ENCODE peak calls at places on chromosome 14, in ten cellular contexts. M, J, L, S, W, U, F, D, G and V are unnamed samples.
A peak's percentile ranks its signal among the peaks of the same experiment; 100 is the strongest.

GRCh38 chr14:104590240-104590965 is 10.8 kb downstream of the C14orf180 start:
- DNase-seq in M (no peak), J (no peak), L (no peak), S (no peak), W (no peak), U (no peak), F (no peak), D (no peak), G (no peak), V (no peak)

GRCh38 chr14:45364565-45364964 is 111.6 kb upstream of the MIS18BP1 start:
- DNase-seq in M (no peak), J (no peak), L (no peak), S (no peak), W (no peak), U (no peak), F (no peak), D (no peak), G (no peak), V (no peak)

GRCh38 chr14:32524609-32525391 is 195.7 kb downstream of the AKAP6 start:
- DNase-seq in M (no peak), J (peak; percentile 74), L (no peak), S (no peak), W (no peak), U (no peak), F (no peak), D (no peak), G (peak; percentile 15), V (no peak)

GRCh38 chr14:74326369-74327152 is 21.7 kb upstream of the VRTN start:
- DNase-seq in M (peak; percentile 66), J (no peak), L (no peak), S (no peak), W (no peak), U (no peak), F (no peak), D (peak; percentile 54), G (no peak), V (no peak)

GRCh38 chr14:85443001-85443400 is 86.9 kb upstream of the FLRT2 start:
- DNase-seq in M (no peak), J (peak; percentile 27), L (no peak), S (no peak), W (no peak), U (no peak), F (no peak), D (no peak), G (peak; percentile 62), V (no peak)

GRCh38 chr14:91332448-91333059 is 85.1 kb downstream of the CCDC88C start:
- DNase-seq in M (no peak), J (no peak), L (no peak), S (no peak), W (no peak), U (no peak), F (no peak), D (no peak), G (no peak), V (no peak)

GRCh38 chr14:22607291-22607690 is 9.2 kb downstream of the ABHD4 start:
- DNase-seq in M (no peak), J (no peak), L (no peak), S (no peak), W (no peak), U (no peak), F (no peak), D (no peak), G (no peak), V (no peak)

GRCh38 chr14:57189070-57189469 is 79.6 kb downstream of the EXOC5 start:
- DNase-seq in M (no peak), J (peak; percentile 25), L (no peak), S (no peak), W (no peak), U (no peak), F (no peak), D (no peak), G (no peak), V (no peak)

GRCh38 chr14:76977793-76978730 is 50.4 kb downstream of the IRF2BPL start:
- DNase-seq in M (no peak), J (peak; percentile 69), L (peak; percentile 87), S (peak; percentile 68), W (no peak), U (no peak), F (peak; percentile 91), D (no peak), G (no peak), V (no peak)

GRCh38 chr14:37034410-37035285 is 137.8 kb downstream of the SLC25A21 start:
- DNase-seq in M (no peak), J (peak; percentile 48), L (no peak), S (no peak), W (no peak), U (no peak), F (no peak), D (no peak), G (peak; percentile 72), V (no peak)

GRCh38 chr14:68099348-68100045 is 279.9 kb downstream of the RAD51B start:
- DNase-seq in M (no peak), J (no peak), L (no peak), S (no peak), W (no peak), U (no peak), F (no peak), D (no peak), G (no peak), V (no peak)

GRCh38 chr14:64636980-64637429 is 67.2 kb upstream of the PLEKHG3 start:
- DNase-seq in M (no peak), J (no peak), L (no peak), S (no peak), W (no peak), U (no peak), F (no peak), D (no peak), G (no peak), V (no peak)
- TF ChIP-seq CTCF in M (peak; percentile 52), J (no peak), L (no peak), S (no peak), W (peak; percentile 67), U (no peak), F (no peak), D (no peak), G (no peak), V (no peak)

GRCh38 chr14:52150162-52150561 is 81.3 kb upstream of the NID2 start:
- DNase-seq in M (no peak), J (no peak), L (no peak), S (no peak), W (no peak), U (no peak), F (no peak), D (no peak), G (no peak), V (no peak)

GRCh38 chr14:52148371-52148770 is 79.5 kb upstream of the NID2 start:
- DNase-seq in M (no peak), J (no peak), L (no peak), S (no peak), W (no peak), U (no peak), F (no peak), D (no peak), G (no peak), V (no peak)

GRCh38 chr14:52142504-52142903 is 73.6 kb upstream of the NID2 start:
- DNase-seq in M (no peak), J (no peak), L (no peak), S (no peak), W (no peak), U (no peak), F (peak; percentile 3), D (no peak), G (no peak), V (no peak)

GRCh38 chr14:52146504-52146903 is 77.6 kb upstream of the NID2 start:
- DNase-seq in M (no peak), J (peak; percentile 34), L (no peak), S (no peak), W (no peak), U (no peak), F (no peak), D (no peak), G (no peak), V (no peak)
- TF ChIP-seq CTCF in M (no peak), J (peak; percentile 42), L (no peak), S (no peak), W (no peak), U (no peak), F (no peak), D (no peak), G (no peak), V (peak; percentile 47)

DNA sequence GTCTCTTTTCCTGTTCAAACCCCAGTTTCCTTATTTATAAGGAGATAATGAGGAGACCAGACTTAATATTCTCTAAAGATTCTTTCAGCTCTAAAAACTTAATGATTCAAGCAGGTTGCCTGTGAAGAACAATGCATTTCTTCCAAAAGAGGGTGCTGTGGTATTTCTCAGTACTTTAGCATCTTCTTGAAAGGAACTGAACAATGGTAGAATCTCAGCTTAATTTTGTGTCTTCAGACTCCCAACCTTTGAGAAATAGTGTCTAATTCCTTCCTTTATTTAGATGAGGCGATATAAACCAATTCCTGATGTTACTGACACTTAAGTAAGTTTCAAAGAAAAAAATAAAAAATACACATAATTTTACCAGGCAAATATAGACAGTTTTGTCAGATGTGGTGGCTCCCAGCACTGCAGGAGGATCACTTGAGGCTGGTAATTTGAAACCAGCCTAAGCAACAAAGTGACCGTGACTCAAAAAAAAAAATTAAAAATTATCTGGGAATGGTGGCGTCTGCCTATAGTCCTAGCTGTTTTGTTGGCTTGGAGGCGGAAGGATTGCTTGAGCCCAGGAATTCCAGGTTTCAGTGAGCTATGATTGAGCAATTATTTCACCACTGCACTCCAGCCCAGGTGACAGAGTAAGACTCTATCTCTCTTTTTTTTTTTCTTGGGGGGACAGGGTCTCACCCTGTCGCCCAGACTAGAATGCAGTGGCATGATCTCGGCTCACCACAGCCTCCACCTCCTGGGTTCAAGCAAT is 76.9 kb upstream of the PSMA6 start:
- DNase-seq in M (no peak), J (peak; percentile 84), L (no peak), S (no peak), W (no peak), U (no peak), F (peak; percentile 35), D (no peak), G (peak; percentile 61), V (no peak)
- TF ChIP-seq CTCF in M (no peak), J (peak; percentile 42), L (peak; percentile 31), S (no peak), W (peak; percentile 49), U (peak; percentile 38), F (peak; percentile 58), D (peak; percentile 53), G (peak; percentile 24), V (peak; percentile 64)

GRCh38 chr14:24436355-24437019 is 6.1 kb downstream of the SDR39U1 start:
- DNase-seq in M (no peak), J (peak; percentile 91), L (no peak), S (no peak), W (peak; percentile 63), U (no peak), F (peak; percentile 70), D (no peak), G (peak; percentile 81), V (no peak)

GRCh38 chr14:24438198-24439095 is 4.1 kb downstream of the SDR39U1 start:
- DNase-seq in M (no peak), J (no peak), L (no peak), S (no peak), W (no peak), U (no peak), F (no peak), D (no peak), G (no peak), V (no peak)

GRCh38 chr14:24435998-24436354 is 6.2 kb downstream of the KHNYN start:
- DNase-seq in M (no peak), J (no peak), L (no peak), S (no peak), W (no peak), U (no peak), F (no peak), D (no peak), G (no peak), V (no peak)

GRCh38 chr14:24437736-24438067 is 4.9 kb downstream of the SDR39U1 start:
- DNase-seq in M (no peak), J (no peak), L (no peak), S (no peak), W (no peak), U (no peak), F (no peak), D (no peak), G (no peak), V (no peak)

GRCh38 chr14:24437020-24437735 is 5.4 kb downstream of the SDR39U1 start:
- DNase-seq in M (no peak), J (no peak), L (no peak), S (no peak), W (no peak), U (no peak), F (no peak), D (no peak), G (no peak), V (no peak)
- TF ChIP-seq CTCF in M (no peak), J (no peak), L (no peak), S (no peak), W (peak; percentile 56), U (no peak), F (no peak), D (no peak), G (peak; percentile 6), V (peak; percentile 6)